ENCODE peak calls at places on chromosomes 5 and 9, in nine cellular contexts. M, I, J, G, R, W, Y, A and O are unnamed samples.

GRCh38 chr9:27094640-27095039 is 14.4 kb upstream of the TEK start:
- DNase-seq in J (no peak), W (peak), R (no peak), I (no peak), M (no peak), A (no peak), Y (no peak), G (no peak), O (no peak)

GRCh38 chr5:140054086-140054689 is 11.1 kb upstream of the NRG2 start:
- DNase-seq in M (no peak), Y (no peak), A (no peak), G (no peak), I (no peak), R (no peak), W (peak), J (no peak), O (no peak)

GRCh38 chr5:141753971-141754713 is 72.1 kb upstream of the ARAP3 start:
- DNase-seq in Y (no peak), G (no peak), M (peak), J (peak), W (peak), I (no peak), R (no peak), A (peak), O (no peak)

GRCh38 chr9:5455181-5455580 is 4.8 kb downstream of the CD274 start:
- DNase-seq in G (no peak), A (no peak), Y (no peak), R (no peak), I (no peak), M (peak), J (no peak), W (no peak), O (no peak)

GRCh38 chr9:129639034-129639630 is 2.8 kb downstream of the ASB6 start:
- DNase-seq in I (no peak), M (no peak), A (no peak), J (no peak), G (peak), Y (no peak), W (no peak), R (no peak), O (no peak)

GRCh38 chr9:6641961-6642360 is 3.6 kb downstream of the GLDC start:
- DNase-seq in J (no peak), Y (no peak), I (no peak), R (no peak), M (no peak), G (no peak), A (no peak), W (no peak), O (no peak)

GRCh38 chr9:38619556-38620447 is 594 bp downstream of the ANKRD18A start:
- DNase-seq in W (peak), G (no peak), M (no peak), I (no peak), R (no peak), A (no peak), Y (peak), J (peak), O (no peak)

GRCh38 chr5:178284095-178284675 is 51.6 kb upstream of the PHYKPL start:
- DNase-seq in G (no peak), R (no peak), W (no peak), M (no peak), Y (no peak), I (no peak), J (no peak), A (no peak), O (no peak)

GRCh38 chr5:95715799-95716461 is 15.2 kb upstream of the RHOBTB3 start:
- DNase-seq in I (no peak), G (no peak), W (no peak), J (no peak), R (no peak), Y (no peak), M (peak), A (no peak), O (no peak)

GRCh38 chr5:98568336-98568735 is 205.1 kb upstream of the RGMB start:
- DNase-seq in G (no peak), M (no peak), I (no peak), J (no peak), A (no peak), W (no peak), R (no peak), Y (no peak), O (no peak)

GRCh38 chr5:180304016-180304292 is 12.1 kb upstream of the MAPK9 start:
- DNase-seq in Y (no peak), G (no peak), A (no peak), M (no peak), I (no peak), W (no peak), R (no peak), J (no peak), O (no peak)

GRCh38 chr5:7947301-7947700 is 78.4 kb downstream of the MTRR start:
- DNase-seq in W (no peak), R (no peak), J (no peak), G (no peak), I (no peak), M (no peak), A (no peak), Y (no peak), O (no peak)

GRCh38 chr5:89374144-89374784 is 491.3 kb upstream of the MEF2C start:
- DNase-seq in Y (no peak), J (no peak), M (no peak), G (no peak), W (no peak), A (no peak), R (no peak), I (no peak), O (no peak)

GRCh38 chr9:109945571-109945970 is 165.6 kb downstream of the PALM2AKAP2 start:
- DNase-seq in A (no peak), I (no peak), J (no peak), M (no peak), G (no peak), R (no peak), Y (no peak), W (no peak), O (no peak)

GRCh38 chr9:129910628-129911567 is 75.6 kb downstream of the USP20 start:
- DNase-seq in M (peak), Y (no peak), I (no peak), G (no peak), A (no peak), J (no peak), W (no peak), R (no peak), O (no peak)

GRCh38 chr9:30039712-30040111 is 2344.7 kb upstream of the ACO1 start:
- DNase-seq in I (no peak), A (no peak), Y (no peak), J (no peak), W (no peak), G (no peak), R (no peak), M (no peak), O (no peak)

GRCh38 chr5:34501033-34501432 is 155.1 kb upstream of the RAI14 start:
- DNase-seq in A (no peak), I (no peak), G (no peak), J (no peak), W (no peak), Y (no peak), M (no peak), R (no peak), O (no peak)

GRCh38 chr5:82387041-82387818 is 109.1 kb upstream of the RPS23 start:
- DNase-seq in M (peak), I (no peak), W (no peak), A (no peak), G (no peak), J (no peak), R (no peak), Y (no peak), O (no peak)

GRCh38 chr9:129838707-129839259 is 3.5 kb downstream of the USP20 start:
- DNase-seq in R (no peak), W (no peak), I (no peak), M (peak), J (no peak), Y (peak), G (no peak), A (no peak), O (no peak)

GRCh38 chr5:38135486-38136031 is 122.8 kb upstream of the EGFLAM start:
- DNase-seq in J (no peak), W (no peak), G (no peak), I (no peak), M (no peak), Y (no peak), A (no peak), R (no peak), O (no peak)

GRCh38 chr9:114072181-114073140 is 5.6 kb downstream of the AMBP start:
- DNase-seq in I (no peak), J (no peak), W (no peak), A (peak), Y (no peak), M (no peak), R (no peak), G (peak), O (peak)

GRCh38 chr5:115557667-115558387 is 13.3 kb upstream of the FEM1C start:
- DNase-seq in A (no peak), R (no peak), Y (no peak), G (no peak), I (no peak), W (no peak), M (no peak), J (no peak), O (no peak)

GRCh38 chr5:78600656-78601452 is 47.7 kb downstream of the LHFPL2 start:
- DNase-seq in Y (no peak), M (no peak), A (no peak), W (no peak), I (no peak), G (no peak), R (no peak), J (no peak), O (no peak)

GRCh38 chr5:172716796-172717313 is 54.1 kb downstream of the DUSP1 start:
- DNase-seq in I (peak), W (peak), J (peak), A (peak), Y (peak), M (peak), G (peak), R (peak), O (peak)

GRCh38 chr9:121288874-121289553 is 21.1 kb downstream of the GSN start:
- DNase-seq in G (peak), Y (no peak), I (no peak), W (peak), A (peak), J (peak), R (peak), M (peak), O (peak)

GRCh38 chr5:126384985-126385384 is 38.2 kb upstream of the GRAMD2B start:
- DNase-seq in W (no peak), R (no peak), J (no peak), Y (no peak), G (no peak), I (no peak), M (peak), A (no peak), O (no peak)

GRCh38 chr9:132154925-132155324 is 6.9 kb upstream of the NTNG2 start:
- DNase-seq in M (no peak), W (no peak), A (no peak), J (no peak), Y (no peak), R (no peak), I (no peak), G (no peak), O (no peak)

GRCh38 chr5:157449011-157449723 is 10.8 kb upstream of the NIPAL4 start:
- DNase-seq in W (peak), R (no peak), A (peak), G (peak), Y (no peak), J (peak), M (no peak), I (no peak), O (peak)

GRCh38 chr5:138274189-138274853 is at the start of gene GFRA3:
- DNase-seq in J (peak), A (no peak), R (no peak), Y (peak), G (no peak), M (no peak), I (no peak), W (peak), O (no peak)

GRCh38 chr9:115969096-115969495 is 184.5 kb upstream of the PAPPA start:
- DNase-seq in J (no peak), Y (no peak), I (no peak), W (no peak), M (no peak), R (no peak), G (no peak), A (no peak), O (no peak)

DNA sequence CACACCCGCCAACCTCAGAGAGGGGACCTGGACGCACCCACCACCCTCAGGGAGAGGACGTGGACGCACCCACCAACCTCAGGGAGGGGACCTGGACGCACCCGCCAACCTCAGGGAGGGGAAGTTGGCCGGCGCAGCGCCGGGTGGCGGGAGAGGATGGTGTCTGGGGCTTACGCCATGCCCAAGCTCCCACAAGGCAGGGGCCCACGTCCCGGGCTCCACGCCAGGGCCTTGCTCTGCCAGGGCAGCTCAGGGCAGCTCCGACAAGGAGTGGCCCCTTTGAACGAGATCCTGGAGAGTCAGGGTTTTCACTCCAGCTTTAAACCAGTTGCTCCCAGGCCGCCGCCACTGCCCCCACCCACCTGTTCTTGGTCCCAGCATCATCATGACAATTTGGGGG is 32.2 kb upstream of the SLC12A7 start:
- DNase-seq in I (no peak), M (no peak), A (no peak), J (no peak), R (no peak), W (no peak), Y (no peak), G (no peak), O (no peak)
- H3K27ac ChIP-seq in I (no peak), M (no peak), A (no peak), J (no peak), R (no peak), W (no peak), Y (no peak), G (no peak), O (no peak)

DNA sequence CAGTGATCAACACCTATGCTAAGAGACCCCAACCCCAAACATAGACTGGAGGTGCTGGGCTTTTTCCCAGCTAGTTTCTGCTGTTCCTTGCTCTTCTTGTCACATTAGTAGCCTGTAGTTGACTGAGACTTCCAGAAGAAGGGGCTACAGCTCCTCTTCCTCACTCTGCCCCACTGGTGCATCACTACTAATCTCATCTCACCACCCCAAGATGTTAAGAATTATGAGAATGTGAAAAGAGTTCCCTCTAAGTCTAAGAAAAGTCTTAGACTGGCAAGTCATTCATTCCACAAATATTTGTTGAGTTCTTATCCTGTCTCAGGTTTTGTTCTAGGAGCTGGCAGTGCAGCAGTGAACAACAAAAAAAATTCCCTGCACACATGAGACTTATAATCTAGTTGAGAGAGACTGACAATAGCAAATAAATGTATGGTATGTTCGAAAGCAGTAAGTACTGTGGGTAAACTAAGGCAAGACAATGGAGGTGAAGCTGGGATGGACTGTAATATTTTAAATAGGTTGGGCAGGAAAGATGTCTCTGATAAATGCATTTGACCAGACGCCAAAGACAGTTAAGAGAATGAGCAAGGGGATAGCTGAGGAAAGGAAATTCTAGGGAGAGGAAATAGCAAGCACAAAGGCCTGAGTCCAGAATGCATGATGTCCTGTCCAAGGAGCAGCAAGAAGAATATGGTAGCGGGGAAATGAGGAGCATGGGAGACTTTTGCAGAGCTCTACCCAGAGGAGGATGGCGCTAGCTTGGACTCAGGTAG is 92.3 kb downstream of the PTCD2 start:
- DNase-seq in A (no peak), M (no peak), R (no peak), J (no peak), Y (no peak), W (no peak), G (no peak), I (no peak), O (no peak)
- H3K27ac ChIP-seq in A (no peak), M (no peak), R (no peak), J (no peak), Y (no peak), W (no peak), G (no peak), I (no peak), O (no peak)

GRCh38 chr9:93137362-93137761 is 3.3 kb upstream of the NINJ1 start:
- DNase-seq in Y (no peak), R (no peak), A (no peak), W (no peak), G (no peak), M (no peak), I (no peak), J (no peak), O (no peak)
- H3K27ac ChIP-seq in Y (no peak), R (peak), A (no peak), W (no peak), G (no peak), M (no peak), I (no peak), J (no peak), O (peak)

DNA sequence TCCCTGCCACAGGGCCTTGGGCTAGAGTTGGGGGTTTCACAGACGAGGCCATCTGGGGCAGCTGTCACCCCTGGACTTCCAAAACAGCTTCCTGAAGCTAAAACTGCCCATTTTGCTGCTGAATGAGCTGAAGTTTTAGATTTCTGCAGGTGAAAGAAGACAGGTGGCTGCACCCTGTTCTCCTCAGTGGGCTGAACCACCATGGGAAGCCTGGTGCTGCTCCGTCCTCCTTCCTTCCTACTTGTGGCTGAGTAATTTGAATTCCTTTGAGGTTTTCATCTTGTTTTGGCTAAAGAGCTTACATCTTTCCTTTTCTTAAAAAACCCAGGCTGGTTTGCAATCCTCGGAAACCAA is 5.3 kb downstream of the NKD2 start:
- DNase-seq in G (no peak), M (no peak), J (no peak), R (no peak), W (no peak), I (no peak), Y (no peak), A (no peak), O (no peak)
- H3K27ac ChIP-seq in G (no peak), M (no peak), J (no peak), R (no peak), W (no peak), I (no peak), Y (no peak), A (no peak), O (no peak)

DNA sequence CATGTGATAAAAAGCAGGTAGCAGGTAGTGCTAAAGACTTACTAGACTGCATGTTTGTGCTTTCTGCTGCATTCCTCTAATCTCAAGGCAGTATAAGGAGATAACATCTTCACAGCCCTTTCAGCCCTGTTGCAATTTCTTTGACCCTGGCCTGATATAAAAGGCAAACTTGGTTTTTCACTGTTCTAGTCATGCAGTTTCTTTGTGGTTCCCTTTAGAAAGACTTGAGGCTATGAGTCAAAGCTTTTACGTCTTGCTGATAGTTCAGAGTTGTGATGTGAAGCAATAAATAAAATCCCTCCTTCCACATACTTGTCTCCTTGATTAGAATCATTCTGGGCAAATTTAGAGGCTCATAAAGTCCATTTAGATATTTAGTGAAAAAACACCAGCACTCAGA is 88.6 kb upstream of the CDKN2B start:
- DNase-seq in M (peak), A (no peak), R (no peak), J (no peak), G (no peak), I (no peak), Y (no peak), W (no peak), O (no peak)
- H3K27ac ChIP-seq in M (peak), A (no peak), R (no peak), J (no peak), G (no peak), I (no peak), Y (no peak), W (no peak), O (no peak)

DNA sequence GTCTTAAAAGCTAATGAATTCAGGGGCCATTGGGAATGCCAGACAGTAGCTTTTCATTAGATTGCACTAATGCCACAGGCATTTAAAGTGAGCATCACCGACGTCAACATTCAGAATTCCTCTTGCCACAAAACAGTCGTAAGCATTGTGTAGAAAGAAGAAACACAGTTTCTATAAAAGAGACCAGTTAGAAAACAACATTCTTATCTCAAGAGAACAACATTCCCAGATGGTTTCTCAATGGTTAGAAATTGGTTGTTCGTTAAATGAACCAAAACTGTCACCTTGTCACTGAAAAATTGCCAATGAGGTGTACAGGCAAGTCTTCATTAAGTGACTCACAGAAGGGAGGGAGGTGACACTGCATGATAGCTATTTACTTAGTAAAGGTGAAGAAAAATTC is 401.6 kb upstream of the PRR16 start:
- DNase-seq in G (no peak), J (no peak), A (no peak), Y (no peak), R (no peak), M (peak), W (no peak), I (no peak), O (no peak)
- H3K27ac ChIP-seq in G (no peak), J (no peak), A (no peak), Y (no peak), R (no peak), M (peak), W (peak), I (no peak), O (no peak)

GRCh38 chr9:137411260-137411659 is 11.7 kb downstream of the EXD3 start:
- DNase-seq in A (peak), I (no peak), Y (no peak), W (no peak), M (no peak), J (no peak), R (no peak), G (no peak), O (no peak)
- H3K27ac ChIP-seq in A (peak), I (no peak), Y (no peak), W (no peak), M (no peak), J (no peak), R (no peak), G (peak), O (no peak)